ENCODE peak calls at places on chromosomes 2 and 18, in four cellular contexts. One of them, this sample, is unnamed.

GRCh38 chr2:69816923-69817542 is 12.4 kb upstream of the GMCL1 start:
- DNase-seq in K562: peak
- DNase-seq in GM12878: peak
- DNase-seq in HepG2: peak
- DNase-seq in this sample: peak

GRCh38 chr2:20050104-20050711 is 1.2 kb downstream of the LAPTM4A start:
- DNase-seq in K562: peak
- DNase-seq in GM12878: peak
- DNase-seq in HepG2: peak
- DNase-seq in this sample: no peak

GRCh38 chr18:34117319-34117718 is 107.4 kb downstream of the NOL4 start:
- DNase-seq in K562: no peak
- DNase-seq in GM12878: no peak
- DNase-seq in HepG2: no peak
- DNase-seq in this sample: peak

GRCh38 chr2:202883987-202884675 is 12.6 kb upstream of the ICA1L start:
- DNase-seq in K562: peak
- DNase-seq in GM12878: no peak
- DNase-seq in HepG2: no peak
- DNase-seq in this sample: no peak

GRCh38 chr18:79581406-79581805 is 98.2 kb upstream of the CTDP1 start:
- DNase-seq in K562: no peak
- DNase-seq in GM12878: no peak
- DNase-seq in HepG2: no peak
- DNase-seq in this sample: no peak

GRCh38 chr18:77765468-77765867 is 515.8 kb downstream of the GALR1 start:
- DNase-seq in K562: peak
- DNase-seq in GM12878: no peak
- DNase-seq in HepG2: peak
- DNase-seq in this sample: peak

GRCh38 chr2:69831354-69831905 is 2.0 kb downstream of the GMCL1 start:
- DNase-seq in K562: no peak
- DNase-seq in GM12878: no peak
- DNase-seq in HepG2: peak
- DNase-seq in this sample: no peak

GRCh38 chr2:28348149-28348567 is 44.5 kb upstream of the FOSL2 start:
- DNase-seq in K562: no peak
- DNase-seq in GM12878: no peak
- DNase-seq in HepG2: no peak
- DNase-seq in this sample: no peak

GRCh38 chr18:8813621-8814020 is 108.3 kb downstream of the MTCL1 start:
- DNase-seq in K562: no peak
- DNase-seq in GM12878: no peak
- DNase-seq in HepG2: no peak
- DNase-seq in this sample: no peak

GRCh38 chr2:236162804-236163482 is 5.2 kb downstream of the GBX2 start:
- DNase-seq in K562: no peak
- DNase-seq in GM12878: no peak
- DNase-seq in HepG2: no peak
- DNase-seq in this sample: no peak

GRCh38 chr2:50529600-50530218 is 502.2 kb downstream of the NRXN1 start:
- DNase-seq in K562: peak
- DNase-seq in GM12878: no peak
- DNase-seq in HepG2: peak
- DNase-seq in this sample: peak

GRCh38 chr2:216013080-216013909 is at the start of gene MREG:
- DNase-seq in K562: peak
- DNase-seq in GM12878: no peak
- DNase-seq in HepG2: peak
- DNase-seq in this sample: peak

GRCh38 chr2:168179592-168179991 is 67.8 kb downstream of the STK39 start:
- DNase-seq in K562: no peak
- DNase-seq in GM12878: no peak
- DNase-seq in HepG2: no peak
- DNase-seq in this sample: no peak

GRCh38 chr2:48270209-48270608 is 259.7 kb upstream of the STON1 start:
- DNase-seq in K562: no peak
- DNase-seq in GM12878: no peak
- DNase-seq in HepG2: peak
- DNase-seq in this sample: no peak

DNA sequence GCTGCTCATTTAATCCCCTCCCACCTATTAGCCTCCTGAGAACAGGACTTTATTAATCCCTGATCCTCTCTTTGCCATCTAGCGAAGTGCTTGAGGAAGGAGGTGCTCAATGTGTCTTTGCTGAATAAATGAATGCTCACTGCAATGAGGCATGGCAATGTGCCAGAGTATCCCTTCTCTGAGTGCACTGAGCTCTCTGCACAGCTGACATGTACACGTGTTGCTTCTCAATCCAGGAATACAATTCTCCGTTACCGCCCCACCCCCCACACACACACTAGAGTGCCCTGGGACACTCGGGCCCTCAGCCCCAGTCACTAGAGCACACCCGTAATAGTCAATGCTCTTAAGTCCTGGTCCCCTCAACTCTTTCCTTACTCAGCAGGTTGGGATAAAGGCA is 41.4 kb downstream of the FAM178B start:
- DNase-seq in K562: no peak
- DNase-seq in GM12878: no peak
- DNase-seq in HepG2: no peak
- DNase-seq in this sample: no peak
- TF ChIP-seq SP1 in K562: no peak
- TF ChIP-seq SP1 in GM12878: no peak
- TF ChIP-seq SP1 in HepG2: no peak
- TF ChIP-seq SP1 in this sample: no peak

DNA sequence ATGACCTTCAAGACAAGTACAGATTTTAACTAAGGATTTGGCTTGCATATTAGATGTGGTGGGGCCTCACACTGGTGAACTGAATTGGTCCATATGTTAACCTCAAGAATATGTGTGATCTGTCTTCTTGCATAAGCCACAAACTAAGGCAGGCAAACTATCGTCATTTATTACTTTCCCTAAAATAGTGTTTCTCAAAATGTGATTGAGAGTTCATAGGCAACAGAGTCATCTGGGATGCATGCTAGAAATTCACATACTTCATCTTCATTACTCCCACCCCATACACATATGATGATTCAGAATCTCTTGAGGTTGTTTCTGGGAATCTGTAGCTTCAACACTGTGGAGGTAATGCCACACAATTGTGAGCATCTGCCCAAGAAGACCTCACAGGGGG is 822.8 kb upstream of the CDH2 start:
- DNase-seq in K562: no peak
- DNase-seq in GM12878: no peak
- DNase-seq in HepG2: no peak
- DNase-seq in this sample: no peak
- TF ChIP-seq BHLHE40 in K562: no peak
- TF ChIP-seq BHLHE40 in GM12878: no peak
- TF ChIP-seq BHLHE40 in HepG2: no peak
- TF ChIP-seq BHLHE40 in this sample: no peak

DNA sequence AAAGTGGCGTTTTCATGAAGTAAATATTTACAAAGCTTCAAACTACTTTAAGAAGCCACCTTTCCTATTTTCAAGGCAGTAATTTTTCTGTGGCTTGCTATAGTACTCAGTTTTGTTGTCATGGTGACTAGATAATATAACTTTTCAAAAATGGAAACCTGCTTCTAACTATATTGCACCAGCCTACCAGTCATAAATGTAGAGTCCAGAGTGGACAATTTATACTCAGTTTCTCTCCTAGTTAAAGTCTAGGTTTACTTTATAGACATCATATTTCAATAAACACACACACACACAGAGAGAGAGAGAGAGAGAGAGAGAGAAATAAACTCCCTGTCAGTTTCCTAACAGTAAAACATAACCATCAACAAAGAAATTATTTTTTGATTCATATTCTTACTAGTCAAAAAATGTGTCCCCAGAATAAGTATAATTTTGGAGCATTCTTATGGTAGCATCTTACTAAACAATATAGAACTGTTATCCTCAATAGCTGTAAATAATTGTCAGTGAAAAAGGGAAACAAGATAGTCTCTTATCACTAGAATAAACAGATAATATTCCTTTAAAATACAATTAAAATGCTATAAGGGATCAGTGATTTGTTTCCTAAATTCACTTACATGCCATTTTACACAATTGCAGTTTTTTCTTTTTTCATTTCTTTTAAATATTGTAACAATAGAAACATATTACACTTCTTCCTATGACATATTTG is 163.5 kb upstream of the BOD1L2 start:
- DNase-seq in K562: no peak
- DNase-seq in GM12878: no peak
- DNase-seq in HepG2: no peak
- DNase-seq in this sample: no peak
- TF ChIP-seq SP1 in K562: no peak
- TF ChIP-seq SP1 in GM12878: no peak
- TF ChIP-seq SP1 in HepG2: no peak
- TF ChIP-seq SP1 in this sample: no peak

DNA sequence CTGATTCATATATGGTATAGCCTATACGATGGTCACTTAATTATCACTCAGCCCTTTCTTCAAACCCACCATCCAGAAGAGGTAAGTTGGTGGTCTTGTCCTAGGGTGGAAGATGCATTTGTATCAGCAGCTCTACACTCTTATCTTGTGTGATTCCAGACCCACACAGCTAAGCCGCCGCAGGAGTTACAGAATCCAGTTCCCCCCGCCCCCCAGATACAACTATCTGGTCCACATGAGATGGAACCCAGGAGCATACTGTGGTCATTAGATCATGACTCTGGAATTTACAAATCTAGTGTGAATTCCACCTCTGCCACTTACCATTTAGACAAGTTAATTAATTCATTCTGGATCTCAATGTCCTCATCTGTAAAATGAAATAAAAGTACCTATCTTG is 486.5 kb downstream of the BCL11A start:
- DNase-seq in K562: no peak
- DNase-seq in GM12878: no peak
- DNase-seq in HepG2: no peak
- DNase-seq in this sample: no peak
- TF ChIP-seq BHLHE40 in K562: no peak
- TF ChIP-seq BHLHE40 in GM12878: no peak
- TF ChIP-seq BHLHE40 in HepG2: no peak
- TF ChIP-seq BHLHE40 in this sample: no peak

GRCh38 chr18:49666045-49666444 is 104.2 kb downstream of the LIPG start:
- DNase-seq in K562: no peak
- DNase-seq in GM12878: no peak
- DNase-seq in HepG2: no peak
- DNase-seq in this sample: no peak

GRCh38 chr18:49669403-49669802 is 107.5 kb downstream of the LIPG start:
- DNase-seq in K562: no peak
- DNase-seq in GM12878: no peak
- DNase-seq in HepG2: no peak
- DNase-seq in this sample: no peak

GRCh38 chr18:49672853-49673252 is 111.0 kb downstream of the LIPG start:
- DNase-seq in K562: no peak
- DNase-seq in GM12878: no peak
- DNase-seq in HepG2: no peak
- DNase-seq in this sample: no peak

GRCh38 chr18:49667462-49667861 is 105.6 kb downstream of the LIPG start:
- DNase-seq in K562: no peak
- DNase-seq in GM12878: no peak
- DNase-seq in HepG2: no peak
- DNase-seq in this sample: no peak

DNA sequence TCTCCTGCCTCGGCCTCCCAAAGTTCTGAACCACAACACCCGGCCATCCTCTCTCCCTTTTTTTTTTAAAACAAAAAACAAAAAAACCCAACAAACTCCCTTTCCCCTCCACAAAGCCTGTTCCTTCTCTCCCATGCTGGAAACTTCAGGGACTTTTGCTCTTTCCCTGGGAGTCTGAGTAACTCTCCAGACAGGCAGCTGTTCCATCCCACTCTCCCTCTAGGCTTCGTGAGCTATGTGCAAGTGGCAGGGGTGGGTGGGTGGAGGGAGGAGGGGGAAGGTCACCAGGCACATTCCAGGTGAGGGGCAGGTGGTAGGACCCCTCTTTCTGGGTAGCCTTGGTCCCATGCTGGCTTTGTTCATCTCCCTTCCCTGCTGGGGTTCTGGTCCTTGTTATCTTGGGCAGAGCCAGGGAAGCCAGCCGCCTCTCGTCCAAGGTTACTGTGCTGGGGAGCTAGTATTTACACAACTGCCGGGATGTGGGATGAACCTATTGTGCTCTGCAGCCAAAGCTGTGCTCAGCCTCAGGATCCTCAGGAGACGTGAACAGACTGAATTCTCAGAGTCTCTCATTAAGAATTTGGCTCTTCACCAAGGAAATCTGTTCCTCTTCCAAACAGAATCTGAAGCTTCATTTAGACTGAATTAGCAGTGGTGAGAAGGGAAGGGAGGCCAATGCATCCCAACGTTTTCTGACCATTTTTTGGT is 106.9 kb downstream of the LIPG start:
- DNase-seq in K562: no peak
- DNase-seq in GM12878: no peak
- DNase-seq in HepG2: peak
- DNase-seq in this sample: no peak
- TF ChIP-seq SP1 in K562: no peak
- TF ChIP-seq SP1 in GM12878: no peak
- TF ChIP-seq SP1 in HepG2: no peak
- TF ChIP-seq SP1 in this sample: no peak

GRCh38 chr2:104262714-104263113 is 591.2 kb upstream of the POU3F3 start:
- DNase-seq in K562: no peak
- DNase-seq in GM12878: no peak
- DNase-seq in HepG2: no peak
- DNase-seq in this sample: no peak
- TF ChIP-seq BHLHE40 in K562: no peak
- TF ChIP-seq BHLHE40 in GM12878: no peak
- TF ChIP-seq BHLHE40 in HepG2: no peak
- TF ChIP-seq BHLHE40 in this sample: no peak

GRCh38 chr2:175884673-175885393 is 117.2 kb downstream of the LNPK start:
- DNase-seq in K562: no peak
- DNase-seq in GM12878: no peak
- DNase-seq in HepG2: no peak
- DNase-seq in this sample: no peak
- TF ChIP-seq SP1 in K562: no peak
- TF ChIP-seq SP1 in GM12878: no peak
- TF ChIP-seq SP1 in HepG2: no peak
- TF ChIP-seq SP1 in this sample: no peak

DNA sequence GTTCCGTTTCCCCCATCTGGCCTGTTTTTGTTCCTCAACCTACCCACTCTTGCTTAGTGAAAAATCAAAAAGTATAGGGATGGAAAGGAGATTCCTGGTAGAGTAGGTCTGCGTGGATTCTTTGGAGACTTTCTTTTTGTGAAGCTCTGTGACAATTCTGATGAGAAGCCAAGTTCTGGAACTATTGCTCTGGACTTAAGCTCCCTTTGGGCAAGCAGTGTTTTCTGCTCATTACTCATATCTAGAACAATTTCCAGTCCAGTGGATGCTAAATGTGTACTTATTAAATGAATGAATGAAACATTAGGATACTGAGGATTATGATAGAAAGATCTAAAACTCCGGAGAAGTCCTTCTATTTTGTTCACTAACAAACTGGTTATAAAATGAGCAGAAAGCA is 76.5 kb downstream of the SOCS6 start:
- DNase-seq in K562: no peak
- DNase-seq in GM12878: no peak
- DNase-seq in HepG2: no peak
- DNase-seq in this sample: no peak
- TF ChIP-seq BHLHE40 in K562: no peak
- TF ChIP-seq BHLHE40 in GM12878: no peak
- TF ChIP-seq BHLHE40 in HepG2: no peak
- TF ChIP-seq BHLHE40 in this sample: no peak